ENCODE peak calls at places on chromosomes 6 and 20, in seven cellular contexts. J is fibroblast of villous mesenchyme; L is stimulated activated CD4-positive, alpha-beta T cell treated with anti-CD3 and anti-CD28 coated beads, Interleukin-1b, Interleukin-23, amount 100 ng/mL, for 48 hours; B is stimulated activated effector memory CD8-positive, alpha-beta T cell treated with anti-CD3 and anti-CD28 coated beads, Interleukin-12 subunit alpha, Interleukin-12 subunit beta, amount 100 ng/mL, for 72 hours; I is KG1; N is pancreas; D is lower lobe of right lung. Z is an unnamed sample.

GRCh38 chr6:46220351-46221220 is 49.8 kb upstream of the ENPP5 start:
- DNase-seq in J (no peak), L (peak; percentile 46), B (no peak), I (no peak), N (no peak), D (no peak), Z (no peak)

GRCh38 chr20:49338061-49338460 is 60.2 kb upstream of the ZNFX1 start:
- DNase-seq in J (no peak), L (no peak), B (no peak), I (no peak), N (no peak), D (no peak), Z (no peak)

GRCh38 chr6:18595774-18596528 is 208.8 kb downstream of the RNF144B start:
- DNase-seq in J (peak; percentile 69), L (peak; percentile 15), B (peak; percentile 61), I (peak; percentile 2), N (peak; percentile 65), D (no peak), Z (peak; percentile 66)

GRCh38 chr6:9131616-9132015 is 696.3 kb upstream of the SLC35B3 start:
- DNase-seq in J (no peak), L (no peak), B (no peak), I (no peak), N (peak; percentile 40), D (peak; percentile 64), Z (no peak)

GRCh38 chr6:55825402-55826051 is 49.9 kb downstream of the BMP5 start:
- DNase-seq in J (peak; percentile 77), L (no peak), B (no peak), I (no peak), N (no peak), D (no peak), Z (no peak)

GRCh38 chr20:17925300-17925939 is 43.2 kb downstream of the SNX5 start:
- DNase-seq in J (peak; percentile 73), L (no peak), B (no peak), I (no peak), N (peak; percentile 46), D (no peak), Z (no peak)

GRCh38 chr6:124679392-124679791 is 282.8 kb upstream of the RNF217 start:
- DNase-seq in J (no peak), L (no peak), B (no peak), I (no peak), N (no peak), D (no peak), Z (no peak)

GRCh38 chr6:168136001-168136400 is 57.0 kb upstream of the FRMD1 start:
- DNase-seq in J (no peak), L (no peak), B (no peak), I (no peak), N (no peak), D (no peak), Z (peak; percentile 42)

GRCh38 chr6:127154509-127154908 is 36.0 kb downstream of the RSPO3 start:
- DNase-seq in J (no peak), L (no peak), B (no peak), I (no peak), N (no peak), D (no peak), Z (no peak)

GRCh38 chr20:38825901-38826625 is 20.6 kb downstream of the PPP1R16B start:
- DNase-seq in J (peak; percentile 59), L (no peak), B (no peak), I (no peak), N (peak; percentile 17), D (no peak), Z (no peak)

GRCh38 chr6:44507014-44507413 is 119.5 kb downstream of the CDC5L start:
- DNase-seq in J (no peak), L (no peak), B (no peak), I (no peak), N (no peak), D (no peak), Z (no peak)